ENCODE peak calls at places on chromosome 1, in seven cellular contexts. One of them, this sample, is unnamed.

GRCh38 chr1:27525296-27526271 is 35.6 kb upstream of the WASF2 start:
- DNase-seq in uterus: peak
- DNase-seq in IMR-90: peak
- DNase-seq in tibial artery: peak
- DNase-seq in omental fat pad: no peak
- DNase-seq in H9: peak
- DNase-seq in neural crest cell: peak
- DNase-seq in this sample: no peak

GRCh38 chr1:99919221-99919620 is 50.6 kb upstream of the SLC35A3 start:
- DNase-seq in uterus: no peak
- DNase-seq in IMR-90: no peak
- DNase-seq in tibial artery: no peak
- DNase-seq in omental fat pad: no peak
- DNase-seq in H9: no peak
- DNase-seq in neural crest cell: no peak
- DNase-seq in this sample: no peak

GRCh38 chr1:221437924-221438323 is 304.0 kb downstream of the DUSP10 start:
- DNase-seq in uterus: no peak
- DNase-seq in IMR-90: peak
- DNase-seq in tibial artery: no peak
- DNase-seq in omental fat pad: no peak
- DNase-seq in H9: no peak
- DNase-seq in neural crest cell: no peak
- DNase-seq in this sample: no peak

GRCh38 chr1:29196863-29197589 is 15.3 kb upstream of the SRSF4 start:
- DNase-seq in uterus: no peak
- DNase-seq in IMR-90: peak
- DNase-seq in tibial artery: no peak
- DNase-seq in omental fat pad: no peak
- DNase-seq in H9: no peak
- DNase-seq in neural crest cell: no peak
- DNase-seq in this sample: no peak

GRCh38 chr1:151065089-151065645 is 5.0 kb downstream of the MLLT11 start:
- DNase-seq in uterus: no peak
- DNase-seq in IMR-90: no peak
- DNase-seq in tibial artery: no peak
- DNase-seq in omental fat pad: no peak
- DNase-seq in H9: no peak
- DNase-seq in neural crest cell: no peak
- DNase-seq in this sample: no peak

GRCh38 chr1:224683981-224684380 is 67.9 kb downstream of the CNIH3 start:
- DNase-seq in uterus: no peak
- DNase-seq in IMR-90: no peak
- DNase-seq in tibial artery: no peak
- DNase-seq in omental fat pad: no peak
- DNase-seq in H9: no peak
- DNase-seq in neural crest cell: no peak
- DNase-seq in this sample: no peak

GRCh38 chr1:190583862-190584261 is 106.2 kb upstream of the BRINP3 start:
- DNase-seq in uterus: no peak
- DNase-seq in IMR-90: no peak
- DNase-seq in tibial artery: no peak
- DNase-seq in omental fat pad: no peak
- DNase-seq in H9: no peak
- DNase-seq in neural crest cell: no peak
- DNase-seq in this sample: no peak

GRCh38 chr1:1185101-1185765 is 11.6 kb downstream of the TTLL10 start:
- DNase-seq in uterus: no peak
- DNase-seq in IMR-90: no peak
- DNase-seq in tibial artery: no peak
- DNase-seq in omental fat pad: no peak
- DNase-seq in H9: peak
- DNase-seq in neural crest cell: no peak
- DNase-seq in this sample: no peak

GRCh38 chr1:38860464-38860816 is 868 bp upstream of the RRAGC start:
- DNase-seq in uterus: no peak
- DNase-seq in IMR-90: peak
- DNase-seq in tibial artery: no peak
- DNase-seq in omental fat pad: no peak
- DNase-seq in H9: no peak
- DNase-seq in neural crest cell: no peak
- DNase-seq in this sample: no peak

GRCh38 chr1:39258146-39258924 is 53.8 kb downstream of the MACF1 start:
- DNase-seq in uterus: peak
- DNase-seq in IMR-90: peak
- DNase-seq in tibial artery: peak
- DNase-seq in omental fat pad: peak
- DNase-seq in H9: peak
- DNase-seq in neural crest cell: peak
- DNase-seq in this sample: peak

DNA sequence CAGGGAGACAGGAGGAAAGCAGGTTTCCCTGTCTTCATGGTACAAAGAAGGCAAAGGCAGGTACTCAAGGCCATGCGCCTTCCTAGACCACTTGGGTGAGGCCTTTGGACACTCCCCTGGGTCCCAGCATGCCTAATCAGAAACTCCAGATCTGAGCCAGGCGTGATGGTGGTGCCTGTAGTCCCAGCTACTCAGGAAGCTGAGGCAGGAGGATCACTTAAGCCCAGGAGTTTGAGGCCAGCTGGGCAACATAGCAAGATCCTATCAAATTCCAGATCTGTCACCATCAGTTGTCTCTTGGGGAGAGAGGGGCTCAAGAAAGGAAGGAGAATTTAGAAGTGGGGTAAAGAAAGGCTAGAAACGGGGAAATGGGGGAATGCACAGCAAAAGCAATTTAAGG is 96.3 kb upstream of the SLC25A33 start:
- DNase-seq in uterus: no peak
- DNase-seq in IMR-90: no peak
- DNase-seq in tibial artery: no peak
- DNase-seq in omental fat pad: no peak
- DNase-seq in H9: no peak
- DNase-seq in neural crest cell: no peak
- DNase-seq in this sample: no peak
- TF ChIP-seq CTCF in uterus: no peak
- TF ChIP-seq CTCF in IMR-90: no peak
- TF ChIP-seq CTCF in tibial artery: no peak
- TF ChIP-seq CTCF in omental fat pad: no peak
- TF ChIP-seq CTCF in H9: no peak
- TF ChIP-seq CTCF in neural crest cell: no peak
- TF ChIP-seq CTCF in this sample: no peak

DNA sequence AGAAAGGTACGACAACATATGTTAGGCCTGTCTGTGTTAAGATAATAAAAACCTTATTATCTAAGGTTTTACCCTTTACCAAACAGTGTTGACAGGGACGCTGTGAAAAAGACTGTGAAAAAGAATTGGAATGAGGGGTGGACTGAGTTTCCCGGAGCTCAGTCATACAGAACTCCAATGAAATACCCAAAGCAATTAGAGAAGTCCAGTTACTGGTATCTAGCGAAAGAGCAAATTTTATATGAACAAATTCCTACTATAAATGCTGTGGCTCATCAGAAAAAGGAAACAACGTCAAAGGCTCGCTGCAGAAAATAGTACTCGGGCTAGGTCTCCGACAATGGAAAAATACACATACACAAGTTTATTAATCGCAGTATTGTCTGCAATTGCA is 708 bp upstream of the RBBP5 start:
- DNase-seq in uterus: no peak
- DNase-seq in IMR-90: no peak
- DNase-seq in tibial artery: no peak
- DNase-seq in omental fat pad: no peak
- DNase-seq in H9: no peak
- DNase-seq in neural crest cell: no peak
- DNase-seq in this sample: no peak
- TF ChIP-seq CTCF in uterus: no peak
- TF ChIP-seq CTCF in IMR-90: no peak
- TF ChIP-seq CTCF in tibial artery: no peak
- TF ChIP-seq CTCF in omental fat pad: no peak
- TF ChIP-seq CTCF in H9: peak
- TF ChIP-seq CTCF in neural crest cell: peak
- TF ChIP-seq CTCF in this sample: no peak

DNA sequence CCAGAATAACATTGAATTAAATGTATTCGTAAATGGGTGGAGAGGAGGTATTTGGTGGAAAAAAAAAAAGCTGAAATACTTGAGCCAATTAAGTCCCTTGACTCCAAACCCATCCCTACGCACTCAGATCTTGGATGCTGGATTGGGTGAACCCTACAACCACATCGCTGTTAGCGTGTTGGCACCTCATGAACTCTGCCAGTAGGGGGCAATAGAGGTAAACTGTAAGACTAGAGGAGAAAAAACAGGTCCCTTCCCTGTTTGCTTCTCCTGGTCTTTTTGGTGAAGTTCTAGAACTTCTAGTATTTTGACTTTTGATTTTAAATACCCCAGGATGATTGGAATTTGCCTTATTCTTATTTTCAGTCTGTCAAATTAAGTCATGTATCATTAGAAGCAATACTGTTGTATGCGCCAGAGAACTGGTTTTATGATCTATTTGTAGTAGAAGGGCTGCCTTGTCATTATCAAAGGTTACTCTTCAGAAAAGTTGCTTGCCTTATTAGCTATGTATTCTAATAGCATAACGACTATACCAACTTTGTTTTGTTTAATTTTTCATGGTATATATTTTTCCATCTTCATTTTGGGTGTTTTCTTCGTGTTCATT is 1.9 kb upstream of the OR13G1 start:
- DNase-seq in uterus: peak
- DNase-seq in IMR-90: peak
- DNase-seq in tibial artery: peak
- DNase-seq in omental fat pad: no peak
- DNase-seq in H9: peak
- DNase-seq in neural crest cell: peak
- DNase-seq in this sample: peak
- TF ChIP-seq CTCF in uterus: no peak
- TF ChIP-seq CTCF in IMR-90: peak
- TF ChIP-seq CTCF in tibial artery: peak
- TF ChIP-seq CTCF in omental fat pad: peak
- TF ChIP-seq CTCF in H9: peak
- TF ChIP-seq CTCF in neural crest cell: peak
- TF ChIP-seq CTCF in this sample: peak

GRCh38 chr1:226663327-226663704 is 75.8 kb downstream of the ITPKB start:
- DNase-seq in uterus: no peak
- DNase-seq in IMR-90: no peak
- DNase-seq in tibial artery: no peak
- DNase-seq in omental fat pad: no peak
- DNase-seq in H9: no peak
- DNase-seq in neural crest cell: no peak
- DNase-seq in this sample: no peak
- TF ChIP-seq CTCF in uterus: no peak
- TF ChIP-seq CTCF in IMR-90: no peak
- TF ChIP-seq CTCF in tibial artery: no peak
- TF ChIP-seq CTCF in omental fat pad: no peak
- TF ChIP-seq CTCF in H9: no peak
- TF ChIP-seq CTCF in neural crest cell: no peak
- TF ChIP-seq CTCF in this sample: no peak

DNA sequence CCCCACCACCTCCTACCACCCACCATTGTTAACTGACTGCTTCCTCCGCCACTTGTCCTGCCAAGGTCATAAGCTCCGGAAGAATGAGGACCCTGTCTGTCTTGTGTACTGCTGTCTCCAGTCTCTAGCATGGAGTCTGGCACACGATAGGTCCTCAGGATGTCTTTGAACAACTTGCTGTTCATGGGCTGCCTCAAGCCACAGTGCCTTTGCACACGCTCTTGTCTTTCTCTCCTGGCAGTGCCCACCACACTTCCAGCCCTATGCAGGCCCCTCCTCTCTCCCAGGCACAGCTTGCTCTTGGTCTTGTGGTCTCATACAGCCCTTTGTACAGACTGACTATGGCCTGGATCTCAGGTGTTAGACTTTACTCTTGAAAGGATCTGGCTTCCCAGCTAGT is 97.6 kb downstream of the ARHGEF10L start:
- DNase-seq in uterus: no peak
- DNase-seq in IMR-90: no peak
- DNase-seq in tibial artery: no peak
- DNase-seq in omental fat pad: no peak
- DNase-seq in H9: no peak
- DNase-seq in neural crest cell: no peak
- DNase-seq in this sample: no peak
- TF ChIP-seq CTCF in uterus: no peak
- TF ChIP-seq CTCF in IMR-90: no peak
- TF ChIP-seq CTCF in tibial artery: no peak
- TF ChIP-seq CTCF in omental fat pad: no peak
- TF ChIP-seq CTCF in H9: no peak
- TF ChIP-seq CTCF in neural crest cell: no peak
- TF ChIP-seq CTCF in this sample: no peak

GRCh38 chr1:236137285-236137852 is 5.0 kb upstream of the GPR137B start:
- DNase-seq in uterus: no peak
- DNase-seq in IMR-90: no peak
- DNase-seq in tibial artery: no peak
- DNase-seq in omental fat pad: no peak
- DNase-seq in H9: no peak
- DNase-seq in neural crest cell: no peak
- DNase-seq in this sample: no peak
- TF ChIP-seq CTCF in uterus: no peak
- TF ChIP-seq CTCF in IMR-90: no peak
- TF ChIP-seq CTCF in tibial artery: no peak
- TF ChIP-seq CTCF in omental fat pad: no peak
- TF ChIP-seq CTCF in H9: peak
- TF ChIP-seq CTCF in neural crest cell: peak
- TF ChIP-seq CTCF in this sample: no peak